ENCODE peak calls at places on chromosomes 6 and 20, in nine cellular contexts. E is lung, W is upper lobe of left lung, L is AG10803, M is uterus, C is endothelial cell, K is thyroid gland, F is ovary, Q is WERI-Rb-1. U is an unnamed sample.

GRCh38 chr6:39256294-39256693 is 27.0 kb upstream of the KCNK5 start:
- DNase-seq in E (no peak), W (no peak), L (no peak), M (no peak), C (no peak), K (no peak), F (no peak), Q (no peak), U (no peak)

GRCh38 chr6:140809694-140810101 is 1323.0 kb upstream of the GJE1 start:
- DNase-seq in E (no peak), W (no peak), L (no peak), M (no peak), C (no peak), K (no peak), F (no peak), Q (no peak), U (no peak)

GRCh38 chr6:47478233-47479155 is 905 bp downstream of the CD2AP start:
- DNase-seq in E (no peak), W (peak; percentile 31), L (peak; percentile 33), M (no peak), C (peak; percentile 49), K (peak; percentile 16), F (no peak), Q (no peak), U (no peak)

GRCh38 chr6:144259988-144260387 is 25.1 kb upstream of the UTRN start:
- DNase-seq in E (no peak), W (no peak), L (peak; percentile 67), M (no peak), C (no peak), K (no peak), F (no peak), Q (no peak), U (no peak)

GRCh38 chr6:3013486-3013885 is 13.8 kb downstream of the NQO2 start:
- DNase-seq in E (peak; percentile 60), W (peak; percentile 83), L (peak; percentile 43), M (no peak), C (peak; percentile 11), K (peak; percentile 24), F (no peak), Q (no peak), U (no peak)

GRCh38 chr6:85193339-85193738 is 256.5 kb upstream of the NT5E start:
- DNase-seq in E (no peak), W (no peak), L (no peak), M (no peak), C (no peak), K (no peak), F (no peak), Q (no peak), U (no peak)

GRCh38 chr6:30687659-30688431 is 1.4 kb upstream of the PPP1R18 start:
- DNase-seq in E (no peak), W (no peak), L (peak; percentile 67), M (peak; percentile 66), C (peak; percentile 21), K (no peak), F (peak; percentile 69), Q (peak; percentile 45), U (peak; percentile 39)

GRCh38 chr20:62025832-62026563 is 39.7 kb downstream of the TAF4 start:
- DNase-seq in E (no peak), W (no peak), L (peak; percentile 76), M (peak; percentile 29), C (no peak), K (peak; percentile 48), F (peak; percentile 65), Q (peak; percentile 58), U (no peak)

GRCh38 chr6:157753291-157753690 is 69.8 kb upstream of the SNX9 start:
- DNase-seq in E (no peak), W (no peak), L (peak; percentile 60), M (no peak), C (no peak), K (no peak), F (no peak), Q (no peak), U (no peak)

GRCh38 chr20:33310327-33310899 is 27.4 kb downstream of the BPIFB1 start:
- DNase-seq in E (no peak), W (no peak), L (no peak), M (no peak), C (no peak), K (no peak), F (no peak), Q (no peak), U (no peak)

GRCh38 chr20:44717986-44718385 is 2.8 kb downstream of the CCN5 start:
- DNase-seq in E (no peak), W (no peak), L (no peak), M (no peak), C (peak; percentile 20), K (no peak), F (peak; percentile 57), Q (peak; percentile 83), U (peak; percentile 66)

GRCh38 chr20:44721785-44722054 is 6.6 kb downstream of the CCN5 start:
- DNase-seq in E (no peak), W (no peak), L (no peak), M (no peak), C (no peak), K (no peak), F (no peak), Q (no peak), U (no peak)

GRCh38 chr20:44720994-44721784 is 6.0 kb downstream of the CCN5 start:
- DNase-seq in E (peak; percentile 67), W (peak; percentile 83), L (peak; percentile 95), M (peak; percentile 60), C (no peak), K (no peak), F (peak; percentile 81), Q (no peak), U (peak; percentile 66)

GRCh38 chr20:44720617-44720993 is 5.4 kb downstream of the CCN5 start:
- DNase-seq in E (no peak), W (no peak), L (peak; percentile 86), M (no peak), C (no peak), K (peak; percentile 92), F (no peak), Q (no peak), U (peak; percentile 69)

DNA sequence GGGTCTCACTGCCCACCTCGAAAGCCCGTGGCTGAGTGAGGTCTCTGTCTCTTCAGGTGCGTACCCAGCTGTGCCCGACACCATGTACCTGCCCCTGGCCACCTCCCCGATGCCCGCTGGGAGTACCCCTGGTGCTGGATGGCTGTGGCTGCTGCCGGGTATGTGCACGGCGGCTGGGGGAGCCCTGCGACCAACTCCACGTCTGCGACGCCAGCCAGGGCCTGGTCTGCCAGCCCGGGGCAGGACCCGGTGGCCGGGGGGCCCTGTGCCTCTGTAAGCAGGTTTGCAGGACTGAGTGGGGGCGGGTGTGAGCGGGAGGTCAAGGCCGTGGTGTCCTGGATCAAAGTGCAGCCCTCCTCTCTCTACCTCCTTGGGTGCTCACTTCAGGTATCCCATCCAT is 4.7 kb downstream of the CCN5 start:
- DNase-seq in E (no peak), W (no peak), L (no peak), M (no peak), C (no peak), K (no peak), F (no peak), Q (no peak), U (no peak)
- TF ChIP-seq CTCF in E (no peak), W (no peak), L (no peak), M (no peak), C (no peak), K (no peak), F (no peak), Q (no peak), U (no peak)

DNA sequence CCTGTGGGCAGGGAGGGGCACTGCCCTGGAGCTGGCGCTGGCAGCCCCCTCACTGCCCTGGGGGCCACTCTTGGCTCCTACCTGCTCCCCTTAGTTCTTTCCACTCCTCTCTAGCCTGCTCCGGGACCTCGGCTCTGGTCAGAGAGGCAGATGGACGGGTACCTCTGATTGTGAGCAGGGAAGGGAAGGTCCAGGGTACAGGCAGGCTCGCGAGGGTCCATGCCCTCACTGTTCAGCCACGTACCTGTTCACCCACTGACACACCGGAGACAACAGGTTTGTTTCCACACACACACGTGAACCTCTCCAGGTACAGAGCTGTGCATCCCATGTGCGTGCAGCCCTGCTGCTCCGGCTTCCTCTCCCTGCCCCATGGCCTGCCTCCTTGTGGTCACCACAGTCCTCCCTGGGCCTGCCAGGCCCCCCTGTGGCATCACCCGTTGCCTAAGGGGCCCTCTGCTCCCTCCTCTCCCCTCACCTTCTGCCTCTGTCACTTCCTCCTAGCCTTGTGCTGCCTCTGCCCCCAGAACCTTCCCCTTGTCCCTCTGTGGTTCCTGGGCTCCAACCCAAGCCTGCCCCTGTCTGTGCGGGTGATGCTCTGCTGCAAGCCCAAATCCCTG is 2.3 kb downstream of the EMILIN3 start:
- DNase-seq in E (no peak), W (no peak), L (no peak), M (no peak), C (no peak), K (no peak), F (no peak), Q (no peak), U (no peak)
- TF ChIP-seq CTCF in E (no peak), W (no peak), L (no peak), M (no peak), C (no peak), K (no peak), F (no peak), Q (no peak), U (no peak)

DNA sequence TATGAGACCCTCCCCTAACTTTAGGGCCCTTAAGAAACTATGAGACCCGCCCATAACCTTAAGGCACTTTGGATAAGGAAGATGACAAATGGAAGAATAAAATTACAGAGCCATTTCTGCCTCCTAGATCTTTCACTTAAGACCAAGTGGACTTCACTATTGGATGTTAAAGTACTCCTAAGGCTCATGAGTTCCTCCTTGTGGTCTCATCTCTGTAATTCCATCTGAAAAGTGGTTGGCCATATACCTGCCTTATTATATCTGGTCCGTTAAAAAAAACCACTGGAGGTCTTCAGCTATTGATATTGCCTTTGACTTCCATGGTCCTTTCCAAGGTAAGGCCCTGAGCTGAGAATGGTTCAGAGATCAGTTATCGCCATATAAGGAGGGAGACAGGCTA is 310.3 kb downstream of the EYA4 start:
- DNase-seq in E (no peak), W (no peak), L (no peak), M (no peak), C (no peak), K (no peak), F (no peak), Q (no peak), U (no peak)
- TF ChIP-seq CTCF in E (no peak), W (no peak), L (peak; percentile 32), M (no peak), C (no peak), K (no peak), F (no peak), Q (no peak), U (no peak)

DNA sequence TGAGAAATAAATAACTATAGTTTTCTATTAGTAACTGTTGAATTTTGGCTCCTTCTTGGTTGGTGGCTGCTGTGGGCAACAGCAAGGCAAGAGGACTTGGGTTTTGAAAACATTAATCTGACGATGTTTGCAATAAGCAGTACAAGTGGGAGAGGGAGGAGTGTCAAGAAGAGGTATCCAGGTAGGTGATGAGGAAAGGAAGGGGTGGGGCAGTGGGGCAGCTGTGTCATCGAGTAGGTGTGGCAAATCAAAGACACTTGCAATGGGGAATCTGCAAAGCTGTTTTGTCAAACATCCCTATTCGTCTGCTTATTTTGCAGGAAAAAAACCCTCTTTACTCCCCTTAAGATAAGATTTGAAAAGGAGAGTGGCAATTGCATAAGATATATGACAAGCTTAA is 171.9 kb upstream of the MAP3K7 start:
- DNase-seq in E (no peak), W (no peak), L (no peak), M (no peak), C (no peak), K (no peak), F (no peak), Q (no peak), U (no peak)
- TF ChIP-seq CTCF in E (no peak), W (no peak), L (no peak), M (no peak), C (no peak), K (no peak), F (no peak), Q (no peak), U (no peak)

U was measured in Calu3.